ENCODE peak calls at places on chromosomes 7 and 10, in four cellular contexts. O is A673, T is mammary epithelial cell, U is GM23248. W is an unnamed sample. For H3K27me3, the result is how much of the 10 kb centered on the place peaks cover.

GRCh38 chr7:64651203-64651602 is 14.7 kb upstream of the ZNF107 start:
- DNase-seq in O (no peak), T (peak), U (no peak), W (no peak)

GRCh38 chr10:92573798-92574544 is at the start of gene IDE:
- DNase-seq in O (peak), T (peak), U (peak), W (peak)

GRCh38 chr7:43700059-43700501 is 29.2 kb downstream of the COA1 start:
- DNase-seq in O (peak), T (peak), U (peak), W (peak)

GRCh38 chr10:122342293-122343134 is 32.0 kb upstream of the PLEKHA1 start:
- DNase-seq in O (peak), T (peak), U (peak), W (peak)

GRCh38 chr7:75995052-75995471 is 667 bp upstream of the TMEM120A start:
- DNase-seq in O (no peak), T (no peak), U (no peak), W (no peak)

GRCh38 chr7:8761731-8762130 is 328.3 kb downstream of the NXPH1 start:
- DNase-seq in O (no peak), T (no peak), U (no peak), W (no peak)

GRCh38 chr10:75015440-75015839 is 96.0 kb upstream of the SAMD8 start:
- DNase-seq in O (no peak), T (no peak), U (peak), W (no peak)

GRCh38 chr10:98258683-98259454 is 9.1 kb downstream of the LOXL4 start:
- DNase-seq in O (no peak), T (no peak), U (peak), W (no peak)

GRCh38 chr7:36802459-36802858 is 78.2 kb upstream of the AOAH start:
- DNase-seq in O (no peak), T (no peak), U (no peak), W (no peak)

GRCh38 chr10:1272079-1272478 is 215.9 kb downstream of the WDR37 start:
- DNase-seq in O (no peak), T (no peak), U (no peak), W (no peak)

GRCh38 chr10:100972904-100973535 is 3.7 kb downstream of the SEMA4G start:
- DNase-seq in O (no peak), T (no peak), U (no peak), W (no peak)

GRCh38 chr10:97222346-97222961 is 36.7 kb upstream of the SLIT1 start:
- DNase-seq in O (no peak), T (no peak), U (no peak), W (no peak)

GRCh38 chr10:110042181-110042580 is 34.4 kb downstream of the ADD3 start:
- DNase-seq in O (no peak), T (peak), U (peak), W (peak)

GRCh38 chr7:92425311-92425947 is 21.9 kb upstream of the GATAD1 start:
- DNase-seq in O (no peak), T (no peak), U (peak), W (no peak)

GRCh38 chr10:89078729-89079672 is 88.4 kb downstream of the FAS start:
- DNase-seq in O (no peak), T (no peak), U (peak), W (no peak)

GRCh38 chr10:3776796-3777571 is 8.0 kb downstream of the KLF6 start:
- DNase-seq in O (no peak), T (peak), U (peak), W (peak)

GRCh38 chr7:141302617-141303016 is 228.8 kb downstream of the TMEM178B start:
- DNase-seq in O (no peak), T (no peak), U (no peak), W (no peak)

GRCh38 chr10:20466731-20467130 is 430.4 kb downstream of the NEBL start:
- DNase-seq in O (peak), T (peak), U (no peak), W (peak)

GRCh38 chr10:117967149-117967548 is 79.6 kb downstream of the RAB11FIP2 start:
- DNase-seq in O (no peak), T (no peak), U (no peak), W (no peak)

GRCh38 chr10:105112862-105113261 is 471.8 kb downstream of the SORCS3 start:
- DNase-seq in O (no peak), T (no peak), U (no peak), W (no peak)

GRCh38 chr10:107364872-107365271 is 200.4 kb upstream of the SORCS1 start:
- DNase-seq in O (no peak), T (no peak), U (no peak), W (no peak)
- H3K27me3 ChIP-seq in O (under half), T (under half), U (under half), W (under half)

GRCh38 chr10:131310054-131310903 is 1.2 kb downstream of the TCERG1L start:
- DNase-seq in O (peak), T (no peak), U (peak), W (no peak)
- TF ChIP-seq EZH2 in O (peak), T (no peak), U (peak), W (no peak)

GRCh38 chr10:31937371-31937770 is 8.7 kb upstream of the ARHGAP12 start:
- DNase-seq in O (no peak), T (no peak), U (peak), W (no peak)

GRCh38 chr10:31936086-31936485 is 7.5 kb upstream of the ARHGAP12 start:
- DNase-seq in O (no peak), T (no peak), U (no peak), W (no peak)

GRCh38 chr10:31935678-31936077 is 7.0 kb upstream of the ARHGAP12 start:
- DNase-seq in O (no peak), T (no peak), U (no peak), W (no peak)

GRCh38 chr10:31939797-31940708 is 11.4 kb upstream of the ARHGAP12 start:
- DNase-seq in O (peak), T (peak), U (peak), W (no peak)

GRCh38 chr10:31936933-31937332 is 8.3 kb upstream of the ARHGAP12 start:
- DNase-seq in O (no peak), T (peak), U (peak), W (no peak)
- H3K27me3 ChIP-seq in O (under half), T (under half), U (under half), W (under half)

GRCh38 chr7:128167316-128167691 is 73.8 kb upstream of the LEP start:
- DNase-seq in O (peak), T (peak), U (peak), W (peak)
- TF ChIP-seq EZH2 in O (no peak), T (no peak), U (no peak), W (no peak)

GRCh38 chr10:128189176-128189575 is 63.0 kb upstream of the MKI67 start:
- DNase-seq in O (no peak), T (no peak), U (no peak), W (no peak)

GRCh38 chr10:128187788-128188185 is 61.6 kb upstream of the MKI67 start:
- DNase-seq in O (no peak), T (no peak), U (no peak), W (no peak)

GRCh38 chr10:128186959-128187787 is 61.0 kb upstream of the MKI67 start:
- DNase-seq in O (no peak), T (no peak), U (no peak), W (no peak)

DNA sequence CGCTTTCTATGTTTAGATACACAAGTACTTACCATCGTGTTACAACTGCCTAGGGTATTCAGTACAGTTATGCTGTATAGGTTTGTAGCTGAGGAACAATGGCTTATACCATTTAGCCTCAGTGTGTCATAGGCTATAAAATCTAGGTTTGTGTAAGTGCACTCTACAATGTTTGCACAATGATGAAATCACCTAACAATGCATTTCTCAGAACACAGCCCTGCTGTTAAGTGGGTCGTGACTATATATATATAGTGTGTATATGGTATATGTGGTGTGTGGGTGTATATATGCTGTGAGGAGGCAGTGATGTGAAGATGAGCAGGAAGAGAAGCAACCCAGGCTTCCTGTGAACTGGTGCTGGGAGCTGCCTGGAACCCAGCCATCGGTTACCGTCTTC is 65.6 kb upstream of the MKI67 start:
- DNase-seq in O (no peak), T (no peak), U (no peak), W (no peak)
- H3K27me3 ChIP-seq in O (under half), T (under half), U (under half), W (under half)

GRCh38 chr7:519429-519973 is at the start of gene PDGFA:
- DNase-seq in O (peak), T (peak), U (peak), W (peak)

GRCh38 chr7:519974-520458 is 370 bp upstream of the PDGFA start:
- DNase-seq in O (peak), T (peak), U (peak), W (peak)

GRCh38 chr7:522071-522937 is 2.7 kb upstream of the PDGFA start:
- DNase-seq in O (peak), T (peak), U (peak), W (peak)

GRCh38 chr7:521221-522070 is 1.8 kb upstream of the PDGFA start:
- DNase-seq in O (peak), T (peak), U (peak), W (no peak)

DNA sequence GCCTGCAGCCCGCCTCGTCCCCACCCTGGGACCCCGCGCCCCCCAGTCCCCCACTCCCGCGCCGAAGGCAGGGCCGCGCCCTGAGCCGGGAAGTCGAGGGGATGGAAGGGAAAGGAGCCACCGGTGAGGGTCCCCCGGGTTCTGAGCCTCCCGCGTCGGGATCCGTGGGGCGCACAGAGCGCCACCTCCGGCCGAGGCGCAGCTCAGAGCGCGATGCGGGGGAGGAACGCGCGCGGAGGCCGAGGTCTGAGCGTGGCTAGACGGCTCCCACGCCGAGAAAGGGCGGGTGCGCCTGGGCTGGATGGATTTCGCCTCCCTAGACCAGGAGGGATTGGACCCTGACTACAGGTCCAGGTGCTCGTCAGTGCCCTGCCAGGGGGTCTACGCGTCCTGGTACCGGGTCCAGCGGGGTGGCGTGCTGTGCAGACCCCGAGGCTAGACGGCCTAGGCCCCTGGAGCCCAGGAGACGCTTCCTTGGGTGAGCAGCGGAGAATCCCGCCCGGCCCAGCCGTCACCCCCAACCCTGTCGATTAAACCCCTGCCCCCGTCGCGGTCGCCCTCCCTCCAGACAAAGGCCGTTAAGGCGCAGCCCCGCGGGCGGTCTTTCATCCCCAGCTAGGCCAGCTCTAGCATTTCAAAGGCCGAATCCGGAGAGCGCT is 986 bp upstream of the PDGFA start:
- DNase-seq in O (no peak), T (no peak), U (peak), W (no peak)
- TF ChIP-seq EZH2 in O (peak), T (no peak), U (no peak), W (peak)

W was measured in astrocyte.